ENCODE peak calls at places on chromosomes 2 and 18, in six cellular contexts. R, S, D, J, V and I are unnamed samples.

GRCh38 chr2:176122633-176123482 is at the start of gene HOXD9:
- DNase-seq in D (peak), V (no peak), S (no peak), J (no peak), R (peak), I (no peak)

GRCh38 chr2:100409975-100410647 is 7.4 kb downstream of the CHST10 start:
- DNase-seq in V (no peak), J (no peak), R (no peak), S (no peak), D (no peak), I (peak)

GRCh38 chr2:112811841-112812306 is 24.7 kb downstream of the IL1B start:
- DNase-seq in R (no peak), J (no peak), D (no peak), V (no peak), S (no peak), I (peak)

GRCh38 chr2:30037016-30037415 is 109.8 kb upstream of the YPEL5 start:
- DNase-seq in J (no peak), V (no peak), D (no peak), S (no peak), R (no peak), I (peak)

GRCh38 chr2:118032169-118033013 is 18.5 kb upstream of the CCDC93 start:
- DNase-seq in J (no peak), D (no peak), S (no peak), V (peak), R (peak), I (peak)

GRCh38 chr2:39123436-39123999 is 2.7 kb upstream of the SOS1 start:
- DNase-seq in D (no peak), R (no peak), V (no peak), S (no peak), J (no peak), I (no peak)

GRCh38 chr2:216536725-216537124 is 38.1 kb downstream of the RPL37A start:
- DNase-seq in S (no peak), R (no peak), D (no peak), V (no peak), J (no peak), I (no peak)

GRCh38 chr2:50291535-50291934 is 740.4 kb downstream of the NRXN1 start:
- DNase-seq in V (no peak), J (no peak), D (no peak), S (no peak), R (no peak), I (no peak)

GRCh38 chr18:63191413-63191812 is 128.2 kb downstream of the BCL2 start:
- DNase-seq in D (no peak), S (no peak), V (no peak), R (no peak), J (no peak), I (no peak)